ENCODE peak calls at places on chromosome 20, in seven cellular contexts. One of them, this sample, is unnamed. For H3K4me1, the result is how much of the 10 kb centered on the place peaks cover.

GRCh38 chr20:40471261-40471629 is 217.8 kb downstream of the MAFB start:
- DNase-seq in PC-3: no peak
- DNase-seq in thyroid gland: no peak
- DNase-seq in CD8-positive, alpha-beta T cell: no peak
- DNase-seq in pancreas: no peak
- DNase-seq in CD4-positive, CD25-positive, alpha-beta regulatory T cell: no peak
- DNase-seq in A549: no peak
- DNase-seq in this sample: peak

GRCh38 chr20:6041808-6042265 is 12.0 kb downstream of the LRRN4 start:
- DNase-seq in CD8-positive, alpha-beta T cell: no peak
- DNase-seq in thyroid gland: no peak
- DNase-seq in PC-3: no peak
- DNase-seq in pancreas: no peak
- DNase-seq in A549: no peak
- DNase-seq in CD4-positive, CD25-positive, alpha-beta regulatory T cell: no peak
- DNase-seq in this sample: no peak

GRCh38 chr20:58822748-58823730 is 27.7 kb downstream of the GNAS-AS1 start:
- DNase-seq in PC-3: no peak
- DNase-seq in CD8-positive, alpha-beta T cell: no peak
- DNase-seq in A549: no peak
- DNase-seq in thyroid gland: no peak
- DNase-seq in CD4-positive, CD25-positive, alpha-beta regulatory T cell: no peak
- DNase-seq in pancreas: no peak
- DNase-seq in this sample: no peak

GRCh38 chr20:56690531-56691175 is 61.5 kb downstream of the TFAP2C start:
- DNase-seq in thyroid gland: no peak
- DNase-seq in PC-3: peak
- DNase-seq in CD4-positive, CD25-positive, alpha-beta regulatory T cell: no peak
- DNase-seq in A549: no peak
- DNase-seq in pancreas: no peak
- DNase-seq in CD8-positive, alpha-beta T cell: no peak
- DNase-seq in this sample: peak

GRCh38 chr20:23625236-23625964 is 12.4 kb downstream of the CST3 start:
- DNase-seq in PC-3: no peak
- DNase-seq in CD8-positive, alpha-beta T cell: no peak
- DNase-seq in A549: no peak
- DNase-seq in thyroid gland: no peak
- DNase-seq in pancreas: no peak
- DNase-seq in CD4-positive, CD25-positive, alpha-beta regulatory T cell: no peak
- DNase-seq in this sample: peak

GRCh38 chr20:16541226-16541625 is 32.0 kb downstream of the KIF16B start:
- DNase-seq in pancreas: no peak
- DNase-seq in PC-3: no peak
- DNase-seq in CD8-positive, alpha-beta T cell: no peak
- DNase-seq in thyroid gland: no peak
- DNase-seq in CD4-positive, CD25-positive, alpha-beta regulatory T cell: no peak
- DNase-seq in A549: no peak
- DNase-seq in this sample: no peak

GRCh38 chr20:18524646-18525045 is 16.9 kb downstream of the SEC23B start:
- DNase-seq in CD4-positive, CD25-positive, alpha-beta regulatory T cell: no peak
- DNase-seq in thyroid gland: no peak
- DNase-seq in CD8-positive, alpha-beta T cell: no peak
- DNase-seq in pancreas: no peak
- DNase-seq in PC-3: peak
- DNase-seq in A549: no peak
- DNase-seq in this sample: no peak

GRCh38 chr20:35287509-35288324 is 3.1 kb upstream of the EIF6 start:
- DNase-seq in CD8-positive, alpha-beta T cell: no peak
- DNase-seq in pancreas: no peak
- DNase-seq in CD4-positive, CD25-positive, alpha-beta regulatory T cell: no peak
- DNase-seq in PC-3: no peak
- DNase-seq in A549: no peak
- DNase-seq in thyroid gland: no peak
- DNase-seq in this sample: no peak

GRCh38 chr20:1212607-1213396 is 9.5 kb downstream of the C20orf202 start:
- DNase-seq in CD8-positive, alpha-beta T cell: peak
- DNase-seq in A549: peak
- DNase-seq in thyroid gland: peak
- DNase-seq in PC-3: peak
- DNase-seq in pancreas: peak
- DNase-seq in CD4-positive, CD25-positive, alpha-beta regulatory T cell: peak
- DNase-seq in this sample: peak

GRCh38 chr20:12928755-12929401 is 79.9 kb upstream of the SPTLC3 start:
- DNase-seq in PC-3: peak
- DNase-seq in pancreas: no peak
- DNase-seq in CD8-positive, alpha-beta T cell: no peak
- DNase-seq in A549: no peak
- DNase-seq in CD4-positive, CD25-positive, alpha-beta regulatory T cell: no peak
- DNase-seq in thyroid gland: no peak
- DNase-seq in this sample: no peak

GRCh38 chr20:973785-974194 is 28.3 kb downstream of the RSPO4 start:
- DNase-seq in pancreas: no peak
- DNase-seq in CD8-positive, alpha-beta T cell: no peak
- DNase-seq in PC-3: peak
- DNase-seq in CD4-positive, CD25-positive, alpha-beta regulatory T cell: no peak
- DNase-seq in thyroid gland: peak
- DNase-seq in A549: peak
- DNase-seq in this sample: peak

GRCh38 chr20:57807418-57808265 is 97.8 kb upstream of the PMEPA1 start:
- DNase-seq in thyroid gland: no peak
- DNase-seq in pancreas: no peak
- DNase-seq in CD4-positive, CD25-positive, alpha-beta regulatory T cell: no peak
- DNase-seq in CD8-positive, alpha-beta T cell: no peak
- DNase-seq in A549: no peak
- DNase-seq in PC-3: no peak
- DNase-seq in this sample: no peak

GRCh38 chr20:58084966-58085365 is 143.5 kb downstream of the ANKRD60 start:
- DNase-seq in pancreas: no peak
- DNase-seq in PC-3: peak
- DNase-seq in CD8-positive, alpha-beta T cell: no peak
- DNase-seq in thyroid gland: no peak
- DNase-seq in CD4-positive, CD25-positive, alpha-beta regulatory T cell: no peak
- DNase-seq in A549: no peak
- DNase-seq in this sample: peak

GRCh38 chr20:22303523-22303922 is 280.8 kb downstream of the FOXA2 start:
- DNase-seq in CD4-positive, CD25-positive, alpha-beta regulatory T cell: no peak
- DNase-seq in PC-3: peak
- DNase-seq in thyroid gland: no peak
- DNase-seq in pancreas: no peak
- DNase-seq in CD8-positive, alpha-beta T cell: no peak
- DNase-seq in A549: peak
- DNase-seq in this sample: no peak

GRCh38 chr20:36070451-36070850 is 84.1 kb upstream of the EPB41L1 start:
- DNase-seq in thyroid gland: no peak
- DNase-seq in A549: no peak
- DNase-seq in CD4-positive, CD25-positive, alpha-beta regulatory T cell: no peak
- DNase-seq in pancreas: no peak
- DNase-seq in CD8-positive, alpha-beta T cell: no peak
- DNase-seq in PC-3: no peak
- DNase-seq in this sample: no peak

GRCh38 chr20:6746901-6747609 is 20.4 kb upstream of the BMP2 start:
- DNase-seq in A549: no peak
- DNase-seq in PC-3: peak
- DNase-seq in CD8-positive, alpha-beta T cell: no peak
- DNase-seq in thyroid gland: no peak
- DNase-seq in pancreas: no peak
- DNase-seq in CD4-positive, CD25-positive, alpha-beta regulatory T cell: no peak
- DNase-seq in this sample: no peak

GRCh38 chr20:33332905-33333456 is 50.0 kb downstream of the BPIFB1 start:
- DNase-seq in PC-3: no peak
- DNase-seq in pancreas: no peak
- DNase-seq in thyroid gland: no peak
- DNase-seq in CD4-positive, CD25-positive, alpha-beta regulatory T cell: no peak
- DNase-seq in A549: no peak
- DNase-seq in CD8-positive, alpha-beta T cell: no peak
- DNase-seq in this sample: no peak

GRCh38 chr20:47278907-47279348 is 77.6 kb downstream of the ZMYND8 start:
- DNase-seq in PC-3: peak
- DNase-seq in pancreas: no peak
- DNase-seq in CD8-positive, alpha-beta T cell: no peak
- DNase-seq in A549: no peak
- DNase-seq in CD4-positive, CD25-positive, alpha-beta regulatory T cell: no peak
- DNase-seq in thyroid gland: no peak
- DNase-seq in this sample: no peak

GRCh38 chr20:36153754-36154695 is 515 bp upstream of the EPB41L1 start:
- DNase-seq in thyroid gland: peak
- DNase-seq in CD8-positive, alpha-beta T cell: no peak
- DNase-seq in PC-3: peak
- DNase-seq in CD4-positive, CD25-positive, alpha-beta regulatory T cell: no peak
- DNase-seq in pancreas: peak
- DNase-seq in A549: peak
- DNase-seq in this sample: peak

DNA sequence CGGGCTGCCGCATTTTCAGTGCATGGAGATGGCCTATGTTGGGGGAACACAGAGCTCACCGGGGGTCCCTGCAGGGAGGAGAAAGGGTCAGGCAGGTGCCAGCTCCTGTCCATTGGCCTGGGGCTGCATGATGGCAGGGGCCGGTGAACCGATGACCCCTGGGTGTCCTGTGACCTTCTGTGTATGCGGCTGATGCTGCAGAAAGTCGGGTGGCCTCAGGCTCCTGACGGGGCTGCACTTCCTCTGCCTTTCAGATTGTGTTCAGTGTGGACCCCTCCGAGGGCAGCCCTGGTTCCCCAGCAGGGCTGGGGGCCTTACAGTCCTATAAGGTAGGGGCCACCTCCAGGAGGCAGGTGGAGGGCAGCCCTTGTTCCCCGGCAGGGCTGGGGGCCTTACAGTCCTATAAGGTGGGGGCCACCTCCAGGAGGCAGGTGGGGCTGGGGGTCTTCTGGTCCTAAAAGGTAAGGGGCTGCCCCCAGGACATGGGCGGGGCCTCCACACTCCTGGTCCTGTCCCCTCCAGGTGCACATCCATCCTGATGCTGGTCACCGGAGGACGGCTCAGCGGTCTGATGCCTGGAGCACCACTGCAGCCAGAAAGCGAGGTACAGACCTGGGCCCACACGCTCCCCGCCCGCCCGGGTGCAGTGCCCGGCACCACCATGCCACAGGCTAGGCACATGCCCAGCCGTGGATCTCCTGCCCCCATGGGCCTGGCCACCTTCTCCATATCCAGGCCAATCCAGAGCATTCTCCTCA is 11.0 kb upstream of the TNFRSF6B start:
- DNase-seq in PC-3: no peak
- DNase-seq in pancreas: no peak
- DNase-seq in thyroid gland: no peak
- DNase-seq in CD8-positive, alpha-beta T cell: no peak
- DNase-seq in CD4-positive, CD25-positive, alpha-beta regulatory T cell: no peak
- DNase-seq in A549: no peak
- DNase-seq in this sample: no peak
- H3K4me1 ChIP-seq in PC-3: under half
- H3K4me1 ChIP-seq in pancreas: under half
- H3K4me1 ChIP-seq in thyroid gland: under half
- H3K4me1 ChIP-seq in CD8-positive, alpha-beta T cell: under half
- H3K4me1 ChIP-seq in CD4-positive, CD25-positive, alpha-beta regulatory T cell: under half
- H3K4me1 ChIP-seq in A549: under half
- H3K4me1 ChIP-seq in this sample: under half

GRCh38 chr20:45408646-45409213 is 641 bp downstream of the DBNDD2 start:
- DNase-seq in thyroid gland: no peak
- DNase-seq in PC-3: no peak
- DNase-seq in A549: no peak
- DNase-seq in CD8-positive, alpha-beta T cell: peak
- DNase-seq in pancreas: no peak
- DNase-seq in CD4-positive, CD25-positive, alpha-beta regulatory T cell: no peak
- DNase-seq in this sample: peak
- H3K4me1 ChIP-seq in thyroid gland: under half
- H3K4me1 ChIP-seq in PC-3: under half
- H3K4me1 ChIP-seq in A549: under half
- H3K4me1 ChIP-seq in CD8-positive, alpha-beta T cell: under half
- H3K4me1 ChIP-seq in pancreas: under half
- H3K4me1 ChIP-seq in CD4-positive, CD25-positive, alpha-beta regulatory T cell: under half
- H3K4me1 ChIP-seq in this sample: under half

GRCh38 chr20:45019027-45019763 is 52.9 kb downstream of the STK4 start:
- DNase-seq in A549: no peak
- DNase-seq in CD8-positive, alpha-beta T cell: no peak
- DNase-seq in CD4-positive, CD25-positive, alpha-beta regulatory T cell: no peak
- DNase-seq in thyroid gland: no peak
- DNase-seq in pancreas: no peak
- DNase-seq in PC-3: no peak
- DNase-seq in this sample: no peak

GRCh38 chr20:45017281-45017680 is 51.0 kb downstream of the STK4 start:
- DNase-seq in thyroid gland: no peak
- DNase-seq in A549: no peak
- DNase-seq in pancreas: no peak
- DNase-seq in PC-3: no peak
- DNase-seq in CD4-positive, CD25-positive, alpha-beta regulatory T cell: no peak
- DNase-seq in CD8-positive, alpha-beta T cell: no peak
- DNase-seq in this sample: no peak

GRCh38 chr20:45017859-45018258 is 51.5 kb downstream of the STK4 start:
- DNase-seq in pancreas: no peak
- DNase-seq in thyroid gland: no peak
- DNase-seq in PC-3: no peak
- DNase-seq in CD8-positive, alpha-beta T cell: no peak
- DNase-seq in CD4-positive, CD25-positive, alpha-beta regulatory T cell: no peak
- DNase-seq in A549: no peak
- DNase-seq in this sample: no peak

GRCh38 chr20:45014671-45015415 is 48.5 kb downstream of the STK4 start:
- DNase-seq in CD4-positive, CD25-positive, alpha-beta regulatory T cell: no peak
- DNase-seq in thyroid gland: no peak
- DNase-seq in PC-3: peak
- DNase-seq in CD8-positive, alpha-beta T cell: no peak
- DNase-seq in pancreas: no peak
- DNase-seq in A549: no peak
- DNase-seq in this sample: no peak

GRCh38 chr20:45016089-45016641 is 49.9 kb downstream of the STK4 start:
- DNase-seq in CD4-positive, CD25-positive, alpha-beta regulatory T cell: no peak
- DNase-seq in CD8-positive, alpha-beta T cell: no peak
- DNase-seq in PC-3: no peak
- DNase-seq in pancreas: no peak
- DNase-seq in A549: no peak
- DNase-seq in thyroid gland: no peak
- DNase-seq in this sample: no peak
- H3K4me1 ChIP-seq in CD4-positive, CD25-positive, alpha-beta regulatory T cell: under half
- H3K4me1 ChIP-seq in CD8-positive, alpha-beta T cell: under half
- H3K4me1 ChIP-seq in PC-3: under half
- H3K4me1 ChIP-seq in pancreas: under half
- H3K4me1 ChIP-seq in A549: under half
- H3K4me1 ChIP-seq in thyroid gland: under half
- H3K4me1 ChIP-seq in this sample: under half

GRCh38 chr20:62356948-62357667 is 10.0 kb downstream of the LAMA5 start:
- DNase-seq in pancreas: no peak
- DNase-seq in A549: no peak
- DNase-seq in CD4-positive, CD25-positive, alpha-beta regulatory T cell: no peak
- DNase-seq in thyroid gland: no peak
- DNase-seq in CD8-positive, alpha-beta T cell: no peak
- DNase-seq in PC-3: peak
- DNase-seq in this sample: no peak
- H3K4me1 ChIP-seq in pancreas: under half
- H3K4me1 ChIP-seq in A549: half or more
- H3K4me1 ChIP-seq in CD4-positive, CD25-positive, alpha-beta regulatory T cell: under half
- H3K4me1 ChIP-seq in thyroid gland: half or more
- H3K4me1 ChIP-seq in CD8-positive, alpha-beta T cell: under half
- H3K4me1 ChIP-seq in PC-3: half or more
- H3K4me1 ChIP-seq in this sample: under half

GRCh38 chr20:4685923-4686221 is 35.8 kb upstream of the PRND start:
- DNase-seq in pancreas: no peak
- DNase-seq in A549: no peak
- DNase-seq in CD8-positive, alpha-beta T cell: no peak
- DNase-seq in PC-3: no peak
- DNase-seq in thyroid gland: no peak
- DNase-seq in CD4-positive, CD25-positive, alpha-beta regulatory T cell: no peak
- DNase-seq in this sample: no peak
- H3K4me1 ChIP-seq in pancreas: under half
- H3K4me1 ChIP-seq in A549: under half
- H3K4me1 ChIP-seq in CD8-positive, alpha-beta T cell: under half
- H3K4me1 ChIP-seq in PC-3: half or more
- H3K4me1 ChIP-seq in thyroid gland: under half
- H3K4me1 ChIP-seq in CD4-positive, CD25-positive, alpha-beta regulatory T cell: half or more
- H3K4me1 ChIP-seq in this sample: under half

This sample was measured in colonic mucosa.